ENCODE peak calls at places on chromosomes 4 and X, in eight cellular contexts. N is AG04450; H is stomach; F is CD4-positive, alpha-beta T cell; U is esophagus muscularis mucosa; L is CD8-positive, alpha-beta memory T cell; A is heart left ventricle; X is transverse colon. Z is an unnamed sample.

GRCh38 chr4:26821677-26822503 is 38.8 kb upstream of the STIM2 start:
- DNase-seq in N (no peak), H (no peak), F (no peak), U (no peak), L (no peak), A (no peak), X (no peak), Z (no peak)

GRCh38 chrX:1093112-1093511 is 119.3 kb downstream of the CRLF2 start:
- DNase-seq in N (no peak), H (no peak), F (peak), U (no peak), L (peak), A (no peak), X (no peak), Z (no peak)

GRCh38 chr4:76956961-76957738 is 7.6 kb downstream of the SEPTIN11 start:
- DNase-seq in N (no peak), H (no peak), F (no peak), U (no peak), L (no peak), A (peak), X (peak), Z (no peak)

GRCh38 chr4:71333960-71334951 is 4.6 kb upstream of the SLC4A4 start:
- DNase-seq in N (peak), H (no peak), F (no peak), U (no peak), L (no peak), A (no peak), X (no peak), Z (no peak)

GRCh38 chr4:65195002-65195401 is 475.3 kb downstream of the EPHA5 start:
- DNase-seq in N (no peak), H (no peak), F (no peak), U (no peak), L (no peak), A (no peak), X (no peak), Z (no peak)

GRCh38 chr4:20259707-20260106 is 8.0 kb downstream of the SLIT2 start:
- DNase-seq in N (no peak), H (no peak), F (no peak), U (no peak), L (no peak), A (no peak), X (no peak), Z (no peak)

GRCh38 chr4:150082241-150082640 is 4.0 kb downstream of the DCLK2 start:
- DNase-seq in N (no peak), H (peak), F (no peak), U (no peak), L (no peak), A (no peak), X (no peak), Z (no peak)

GRCh38 chrX:44961817-44962607 is 89.0 kb downstream of the KDM6A start:
- DNase-seq in N (no peak), H (no peak), F (no peak), U (no peak), L (no peak), A (no peak), X (no peak), Z (no peak)

GRCh38 chr4:8303485-8304281 is 34.1 kb downstream of the HTRA3 start:
- DNase-seq in N (peak), H (no peak), F (no peak), U (no peak), L (no peak), A (peak), X (peak), Z (no peak)

GRCh38 chrX:143580266-143580665 is 55.6 kb downstream of the SLITRK4 start:
- DNase-seq in N (no peak), H (no peak), F (no peak), U (no peak), L (no peak), A (no peak), X (no peak), Z (no peak)

GRCh38 chr4:1250921-1251772 is 2.2 kb upstream of the CTBP1 start:
- DNase-seq in N (no peak), H (no peak), F (no peak), U (no peak), L (no peak), A (no peak), X (no peak), Z (no peak)

GRCh38 chr4:185381794-185382193 is 13.9 kb downstream of the LRP2BP start:
- DNase-seq in N (no peak), H (no peak), F (no peak), U (no peak), L (no peak), A (no peak), X (no peak), Z (no peak)

GRCh38 chrX:119073200-119073905 is 560 bp downstream of the CT47C1 start:
- DNase-seq in N (no peak), H (no peak), F (no peak), U (no peak), L (no peak), A (no peak), X (no peak), Z (no peak)

GRCh38 chr4:176383273-176384077 is 63.7 kb downstream of the SPCS3 start:
- DNase-seq in N (no peak), H (no peak), F (no peak), U (no peak), L (no peak), A (peak), X (no peak), Z (no peak)

GRCh38 chr4:97404876-97405523 is 738.3 kb downstream of the STPG2 start:
- DNase-seq in N (no peak), H (no peak), F (no peak), U (no peak), L (no peak), A (no peak), X (no peak), Z (no peak)

GRCh38 chr4:171629737-171630136 is 183.5 kb upstream of the GALNTL6 start:
- DNase-seq in N (no peak), H (no peak), F (no peak), U (no peak), L (no peak), A (no peak), X (no peak), Z (no peak)

GRCh38 chr4:41178372-41179085 is 35.8 kb downstream of the APBB2 start:
- DNase-seq in N (no peak), H (no peak), F (no peak), U (no peak), L (no peak), A (no peak), X (no peak), Z (no peak)

GRCh38 chrX:3476973-3477372 is 130.5 kb upstream of the MXRA5 start:
- DNase-seq in N (no peak), H (no peak), F (no peak), U (no peak), L (no peak), A (no peak), X (no peak), Z (no peak)

GRCh38 chrX:109739625-109740024 is 6.6 kb upstream of the ACSL4 start:
- DNase-seq in N (no peak), H (no peak), F (no peak), U (no peak), L (no peak), A (no peak), X (no peak), Z (no peak)

GRCh38 chrX:2627272-2627867 is 63.7 kb upstream of the CD99 start:
- DNase-seq in N (no peak), H (peak), F (no peak), U (peak), L (peak), A (no peak), X (peak), Z (no peak)

GRCh38 chr4:19532120-19532848 is 719.4 kb upstream of the SLIT2 start:
- DNase-seq in N (no peak), H (no peak), F (no peak), U (no peak), L (no peak), A (no peak), X (no peak), Z (no peak)

GRCh38 chrX:40845331-40845911 is 110.1 kb upstream of the MED14 start:
- DNase-seq in N (peak), H (no peak), F (no peak), U (no peak), L (no peak), A (peak), X (no peak), Z (no peak)

GRCh38 chrX:113892401-113892800 is 691.5 kb upstream of the HTR2C start:
- DNase-seq in N (no peak), H (no peak), F (no peak), U (no peak), L (no peak), A (no peak), X (no peak), Z (no peak)

GRCh38 chrX:115535844-115536243 is 25.1 kb upstream of the PLS3 start:
- DNase-seq in N (no peak), H (no peak), F (no peak), U (no peak), L (no peak), A (no peak), X (no peak), Z (no peak)

GRCh38 chr4:5722328-5722727 is 11.3 kb downstream of the EVC start:
- DNase-seq in N (no peak), H (no peak), F (no peak), U (no peak), L (no peak), A (no peak), X (no peak), Z (no peak)

GRCh38 chr4:144655491-144655890 is 9.5 kb downstream of the HHIP start:
- DNase-seq in N (no peak), H (no peak), F (no peak), U (no peak), L (no peak), A (no peak), X (no peak), Z (no peak)
- H3K27ac ChIP-seq in N (no peak), H (no peak), F (no peak), U (no peak), L (no peak), A (no peak), X (no peak), Z (no peak)

GRCh38 chrX:13681595-13681994 is 7.3 kb upstream of the RAB9A start:
- DNase-seq in N (no peak), H (no peak), F (no peak), U (no peak), L (no peak), A (no peak), X (no peak), Z (no peak)
- H3K27ac ChIP-seq in N (no peak), H (no peak), F (no peak), U (no peak), L (no peak), A (no peak), X (no peak), Z (no peak)

GRCh38 chr4:170014359-170015008 is 11.7 kb downstream of the MFAP3L start:
- DNase-seq in N (no peak), H (no peak), F (no peak), U (peak), L (no peak), A (no peak), X (no peak), Z (no peak)
- H3K27ac ChIP-seq in N (no peak), H (no peak), F (no peak), U (no peak), L (no peak), A (no peak), X (no peak), Z (no peak)

GRCh38 chr4:187618701-187619278 is 376.8 kb upstream of the ZFP42 start:
- DNase-seq in N (peak), H (no peak), F (no peak), U (no peak), L (no peak), A (no peak), X (no peak), Z (no peak)
- H3K27ac ChIP-seq in N (peak), H (no peak), F (no peak), U (no peak), L (no peak), A (no peak), X (no peak), Z (no peak)